ENCODE peak calls at places on chromosome 12, in eight cellular contexts. Y is testis; N is suprapubic skin; P is gastrocnemius medialis; M is heart right ventricle; X is naive thymus-derived CD4-positive, alpha-beta T cell; H is CD8-positive, alpha-beta memory T cell; W is transverse colon. L is an unnamed sample.

GRCh38 chr12:72226510-72226909 is 45.7 kb upstream of the TRHDE start:
- DNase-seq in H (no peak), X (no peak), M (no peak), N (no peak), W (no peak), P (no peak), Y (no peak), L (no peak)

GRCh38 chr12:124694846-124695497 is 127.6 kb upstream of the NCOR2 start:
- DNase-seq in N (no peak), H (no peak), Y (no peak), W (no peak), P (no peak), X (no peak), M (peak; percentile 62), L (no peak)

GRCh38 chr12:114834621-114835020 is 150.6 kb upstream of the TBX3 start:
- DNase-seq in N (no peak), H (no peak), Y (no peak), X (no peak), W (no peak), P (no peak), M (no peak), L (peak; percentile 83)

GRCh38 chr12:85633491-85633890 is 202.7 kb downstream of the RASSF9 start:
- DNase-seq in Y (no peak), W (no peak), H (no peak), X (no peak), P (no peak), N (no peak), M (no peak), L (no peak)

GRCh38 chr12:71438670-71439361 is 782 bp upstream of the LGR5 start:
- DNase-seq in X (no peak), P (no peak), N (no peak), H (no peak), M (no peak), W (no peak), Y (no peak), L (peak; percentile 38)

GRCh38 chr12:54984602-54985376 is at the start of gene TESPA1:
- DNase-seq in N (no peak), Y (peak; percentile 55), P (peak; percentile 35), M (peak; percentile 53), H (peak; percentile 89), W (peak; percentile 71), X (peak; percentile 55), L (no peak)

GRCh38 chr12:32535260-32535999 is 136.1 kb downstream of the FGD4 start:
- DNase-seq in W (peak; percentile 84), X (no peak), P (peak; percentile 84), H (no peak), Y (peak; percentile 87), N (peak; percentile 83), M (peak; percentile 85), L (peak; percentile 55)

GRCh38 chr12:46153267-46153872 is 115.5 kb downstream of the SLC38A1 start:
- DNase-seq in P (no peak), H (peak; percentile 40), Y (no peak), X (no peak), W (no peak), N (no peak), M (no peak), L (no peak)

GRCh38 chr12:123253606-123254459 is 17.8 kb downstream of the CDK2AP1 start:
- DNase-seq in H (no peak), M (peak; percentile 61), N (no peak), W (no peak), X (no peak), P (peak; percentile 41), Y (no peak), L (no peak)

GRCh38 chr12:123115409-123116111 is 35.3 kb downstream of the PITPNM2 start:
- DNase-seq in Y (peak; percentile 74), M (no peak), N (no peak), P (peak; percentile 64), H (peak; percentile 53), X (no peak), W (peak; percentile 39), L (no peak)

GRCh38 chr12:6345319-6346071 is 3.6 kb upstream of the TNFRSF1A start:
- DNase-seq in P (no peak), H (no peak), N (no peak), X (no peak), M (no peak), Y (no peak), W (no peak), L (peak; percentile 84)
- H3K4me3 ChIP-seq in P (no peak overlapping the region), H (peak overlapping the region; percentile 11), N (no peak overlapping the region), X (peak overlapping the region; percentile 19), M (no peak overlapping the region), Y (no peak overlapping the region), W (no peak overlapping the region), L (no peak overlapping the region)

GRCh38 chr12:16530268-16530865 is 75.6 kb downstream of the LMO3 start:
- DNase-seq in P (no peak), Y (no peak), X (no peak), N (no peak), M (no peak), W (no peak), H (no peak), L (no peak)

GRCh38 chr12:16526693-16527092 is 79.3 kb downstream of the LMO3 start:
- DNase-seq in Y (no peak), X (no peak), P (no peak), M (no peak), W (no peak), N (no peak), H (no peak), L (no peak)

DNA sequence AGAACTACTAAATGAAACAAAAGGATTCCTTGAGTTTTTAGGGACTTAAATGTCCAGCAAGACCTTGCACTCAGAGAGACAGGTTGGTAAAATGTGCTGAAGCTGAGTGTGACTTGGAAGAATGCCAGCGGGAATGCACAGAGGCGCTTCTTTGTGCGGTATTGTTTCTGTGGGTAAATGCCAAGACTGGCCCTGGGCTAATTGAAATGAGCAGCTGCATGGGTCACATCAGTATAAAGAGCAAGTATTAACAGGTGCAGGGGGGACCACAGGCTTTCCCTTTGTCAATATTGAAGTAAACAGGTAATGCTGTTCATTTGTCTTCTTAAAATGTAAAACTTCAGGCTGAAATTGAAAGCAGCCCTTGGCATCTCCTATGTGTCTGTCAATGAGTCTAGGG is 74.3 kb downstream of the LMO3 start:
- DNase-seq in P (no peak), M (no peak), W (peak; percentile 8), Y (no peak), H (no peak), X (no peak), N (no peak), L (no peak)
- H3K27ac ChIP-seq in P (no peak overlapping the region), M (no peak overlapping the region), W (no peak overlapping the region), Y (no peak overlapping the region), H (no peak overlapping the region), X (no peak overlapping the region), N (no peak overlapping the region), L (no peak overlapping the region)

DNA sequence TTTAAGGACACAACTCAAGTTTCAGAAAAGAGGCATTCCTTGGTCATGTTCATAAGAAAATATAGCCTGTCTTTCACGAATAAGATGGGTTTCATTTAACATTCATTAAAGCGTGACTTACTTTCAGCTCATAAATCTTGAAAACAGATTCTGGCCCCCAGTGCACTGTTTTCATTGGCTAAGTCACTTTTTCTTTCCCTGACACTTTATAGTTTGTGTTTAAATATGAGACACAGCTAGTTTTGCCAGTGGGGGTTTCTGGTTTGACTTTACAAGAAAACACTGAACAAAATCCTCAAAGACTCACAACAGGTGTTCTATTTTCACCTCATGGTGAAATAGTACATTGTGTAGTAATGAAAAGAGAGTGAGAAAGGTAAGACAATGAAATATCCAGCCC is 65.9 kb downstream of the PHLDA1 start:
- DNase-seq in N (no peak), X (no peak), W (no peak), H (no peak), P (no peak), Y (no peak), M (no peak), L (no peak)
- H3K9me3 ChIP-seq in N (no peaks in the 10 kb centered on the region), X (no peaks in the 10 kb centered on the region), W (no peaks in the 10 kb centered on the region), H (no peaks in the 10 kb centered on the region), P (no peaks in the 10 kb centered on the region), Y (no peaks in the 10 kb centered on the region), M (no peaks in the 10 kb centered on the region), L (no peaks in the 10 kb centered on the region)

DNA sequence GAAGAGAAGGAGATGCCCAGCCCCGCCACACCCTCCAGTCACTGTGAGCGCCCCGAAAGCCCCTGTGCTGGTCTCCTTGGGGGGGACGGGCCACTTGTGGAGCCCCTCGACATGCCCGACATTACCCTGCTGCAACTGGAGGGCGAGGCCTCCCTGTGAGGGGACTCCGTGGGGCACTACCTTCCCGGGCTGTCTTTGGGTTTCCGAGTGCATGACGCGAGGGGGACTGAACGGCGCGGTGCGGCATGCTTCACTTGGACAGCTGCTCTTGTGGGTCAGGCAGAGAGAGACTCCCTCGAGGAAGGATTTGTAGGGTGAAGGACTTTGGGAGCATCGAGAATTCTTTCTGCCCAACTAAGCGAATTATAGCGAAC is 1.1 kb downstream of the CCDC184 start:
- DNase-seq in M (no peak), P (no peak), H (no peak), W (no peak), X (no peak), N (no peak), Y (no peak), L (peak; percentile 91)
- H3K4me3 ChIP-seq in M (peak overlapping the region; percentile 71), P (peak overlapping the region; percentile 59), H (no peak overlapping the region), W (peak overlapping the region; percentile 54), X (no peak overlapping the region), N (peak overlapping the region; percentile 70), Y (peak overlapping the region; percentile 75), L (peak overlapping the region; percentile 72)

GRCh38 chr12:109461049-109461845 is 15.9 kb downstream of the KCTD10 start:
- DNase-seq in N (no peak), W (peak; percentile 50), X (no peak), H (no peak), Y (no peak), P (peak; percentile 32), M (no peak), L (no peak)

GRCh38 chr12:109458771-109459208 is 18.3 kb downstream of the KCTD10 start:
- DNase-seq in X (no peak), M (no peak), H (no peak), N (no peak), W (no peak), Y (no peak), P (no peak), L (no peak)

GRCh38 chr12:109458086-109458485 is 19.0 kb downstream of the KCTD10 start:
- DNase-seq in Y (no peak), M (no peak), W (no peak), H (no peak), N (no peak), P (no peak), X (no peak), L (no peak)

GRCh38 chr12:109460538-109460937 is 16.6 kb downstream of the KCTD10 start:
- DNase-seq in W (no peak), H (no peak), Y (no peak), P (no peak), M (no peak), X (no peak), N (no peak), L (no peak)

DNA sequence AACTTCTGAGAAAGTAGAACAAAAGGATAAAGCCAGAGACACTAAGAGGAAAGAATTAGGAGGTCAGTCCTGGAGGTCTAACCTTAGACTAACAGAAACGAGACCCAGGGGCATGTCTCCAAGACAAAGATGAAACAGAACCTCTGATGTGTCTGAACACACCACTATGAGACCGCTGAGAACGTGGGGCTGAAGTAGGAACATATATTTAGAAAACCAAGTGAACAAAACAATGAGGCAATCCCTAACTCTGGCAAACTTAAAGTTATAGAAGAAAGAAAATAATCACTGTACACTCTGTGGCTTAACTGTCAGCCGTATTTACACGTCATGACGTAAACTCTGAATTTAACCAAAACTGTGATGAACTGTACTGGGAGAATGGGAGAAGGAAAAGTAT is 17.9 kb downstream of the KCTD10 start:
- DNase-seq in P (no peak), H (no peak), Y (no peak), X (no peak), M (no peak), N (no peak), W (no peak), L (no peak)
- H3K27ac ChIP-seq in P (peak overlapping the region; percentile 34), H (no peak overlapping the region), Y (peak overlapping the region; percentile 27), X (no peak overlapping the region), M (peak overlapping the region; percentile 98), N (no peak overlapping the region), W (peak overlapping the region; percentile 93), L (peak overlapping the region; percentile 83)

L was measured in SJSA1.